ENCODE peak calls at places on chromosomes 16 and 17, in six cellular contexts. G, V, A, N, Y and W are unnamed samples.

GRCh38 chr16:80058236-80058635 is 457.7 kb upstream of the MAF start:
- DNase-seq in G (peak; percentile 42), V (no peak), A (no peak), N (no peak), Y (no peak), W (peak; percentile 45)

GRCh38 chr17:50103941-50104340 is 8.8 kb downstream of the PDK2 start:
- DNase-seq in G (no peak), V (no peak), A (no peak), N (no peak), Y (no peak), W (no peak)

GRCh38 chr16:20441221-20441620 is 10.1 kb upstream of the ACSM2A start:
- DNase-seq in G (no peak), V (no peak), A (no peak), N (no peak), Y (no peak), W (no peak)

GRCh38 chr17:1714980-1715802 is 5.0 kb upstream of the TLCD2 start:
- DNase-seq in G (peak; percentile 87), V (peak; percentile 96), A (no peak), N (peak; percentile 83), Y (no peak), W (peak; percentile 92)

GRCh38 chr16:27264151-27264550 is 4.4 kb downstream of the NSMCE1 start:
- DNase-seq in G (no peak), V (peak; percentile 83), A (no peak), N (peak; percentile 50), Y (no peak), W (no peak)

GRCh38 chr16:72050769-72051464 is 3.4 kb upstream of the HP start:
- DNase-seq in G (no peak), V (peak; percentile 57), A (no peak), N (no peak), Y (no peak), W (no peak)

GRCh38 chr17:52606098-52606497 is 447.6 kb upstream of the CA10 start:
- DNase-seq in G (no peak), V (peak; percentile 0), A (no peak), N (peak; percentile 60), Y (no peak), W (no peak)

GRCh38 chr16:13492046-13492445 is 427.9 kb upstream of the ERCC4 start:
- DNase-seq in G (no peak), V (no peak), A (no peak), N (no peak), Y (no peak), W (no peak)

GRCh38 chr17:19928299-19928698 is 49.3 kb downstream of the AKAP10 start:
- DNase-seq in G (no peak), V (peak; percentile 15), A (peak; percentile 51), N (no peak), Y (no peak), W (no peak)

GRCh38 chr17:47072881-47073280 is 93.8 kb upstream of the RPRML start:
- DNase-seq in G (no peak), V (no peak), A (no peak), N (no peak), Y (no peak), W (no peak)

GRCh38 chr17:32927724-32928526 is at the start of gene TMEM98:
- DNase-seq in G (peak; percentile 43), V (peak; percentile 73), A (peak; percentile 16), N (no peak), Y (no peak), W (peak; percentile 6)

GRCh38 chr16:55277536-55277935 is 46.5 kb upstream of the IRX6 start:
- DNase-seq in G (no peak), V (no peak), A (no peak), N (no peak), Y (no peak), W (no peak)

GRCh38 chr17:10790491-10791401 is 13.2 kb downstream of the TMEM238L start:
- DNase-seq in G (peak; percentile 40), V (peak; percentile 3), A (no peak), N (no peak), Y (no peak), W (no peak)

GRCh38 chr16:55543470-55543869 is 23.0 kb upstream of the CAPNS2 start:
- DNase-seq in G (no peak), V (peak; percentile 66), A (no peak), N (peak; percentile 47), Y (no peak), W (no peak)

GRCh38 chr16:22098538-22099255 is 6.4 kb downstream of the VWA3A start:
- DNase-seq in G (no peak), V (peak; percentile 69), A (peak; percentile 66), N (peak; percentile 55), Y (peak; percentile 55), W (peak; percentile 12)

GRCh38 chr17:31510273-31511175 is 119.0 kb downstream of the RAB11FIP4 start:
- DNase-seq in G (peak; percentile 47), V (peak; percentile 68), A (no peak), N (no peak), Y (no peak), W (peak; percentile 76)

GRCh38 chr16:71287903-71288302 is 1.3 kb downstream of the CMTR2 start:
- DNase-seq in G (no peak), V (peak; percentile 14), A (no peak), N (no peak), Y (no peak), W (no peak)

GRCh38 chr17:20896153-20896649 is 146.6 kb downstream of the USP22 start:
- DNase-seq in G (peak; percentile 77), V (peak; percentile 7), A (no peak), N (peak; percentile 35), Y (peak; percentile 27), W (peak; percentile 6)

GRCh38 chr17:57954421-57955182 is 610 bp downstream of the CUEDC1 start:
- DNase-seq in G (peak; percentile 60), V (peak; percentile 84), A (no peak), N (peak; percentile 34), Y (no peak), W (peak; percentile 93)

GRCh38 chr17:56149266-56150036 is 3.8 kb upstream of the ANKFN1 start:
- DNase-seq in G (no peak), V (peak; percentile 58), A (no peak), N (no peak), Y (no peak), W (no peak)

GRCh38 chr17:75785770-75786538 is 1.3 kb downstream of the UNK start:
- DNase-seq in G (no peak), V (peak; percentile 79), A (no peak), N (peak; percentile 32), Y (no peak), W (no peak)

GRCh38 chr17:40309031-40309937 is at the start of gene RARA:
- DNase-seq in G (peak; percentile 93), V (peak; percentile 64), A (no peak), N (no peak), Y (no peak), W (no peak)

GRCh38 chr17:78184311-78184710 is 2.5 kb downstream of the TK1 start:
- DNase-seq in G (peak; percentile 47), V (no peak), A (no peak), N (no peak), Y (no peak), W (no peak)

GRCh38 chr16:9236319-9236718 is 144.9 kb downstream of the HAPSTR1 start:
- DNase-seq in G (no peak), V (no peak), A (no peak), N (no peak), Y (no peak), W (no peak)

GRCh38 chr16:35452471-35452870 is 1993.1 kb downstream of the TP53TG3F start:
- DNase-seq in G (no peak), V (no peak), A (no peak), N (no peak), Y (no peak), W (no peak)
- H3K9me3 ChIP-seq in G (no peaks in the 10 kb centered on the region), V (no peaks in the 10 kb centered on the region), A (no peaks in the 10 kb centered on the region), N (peaks cover 14% of the 10 kb centered on the region), Y (peaks cover 51% of the 10 kb centered on the region), W (peaks cover 5% of the 10 kb centered on the region)

DNA sequence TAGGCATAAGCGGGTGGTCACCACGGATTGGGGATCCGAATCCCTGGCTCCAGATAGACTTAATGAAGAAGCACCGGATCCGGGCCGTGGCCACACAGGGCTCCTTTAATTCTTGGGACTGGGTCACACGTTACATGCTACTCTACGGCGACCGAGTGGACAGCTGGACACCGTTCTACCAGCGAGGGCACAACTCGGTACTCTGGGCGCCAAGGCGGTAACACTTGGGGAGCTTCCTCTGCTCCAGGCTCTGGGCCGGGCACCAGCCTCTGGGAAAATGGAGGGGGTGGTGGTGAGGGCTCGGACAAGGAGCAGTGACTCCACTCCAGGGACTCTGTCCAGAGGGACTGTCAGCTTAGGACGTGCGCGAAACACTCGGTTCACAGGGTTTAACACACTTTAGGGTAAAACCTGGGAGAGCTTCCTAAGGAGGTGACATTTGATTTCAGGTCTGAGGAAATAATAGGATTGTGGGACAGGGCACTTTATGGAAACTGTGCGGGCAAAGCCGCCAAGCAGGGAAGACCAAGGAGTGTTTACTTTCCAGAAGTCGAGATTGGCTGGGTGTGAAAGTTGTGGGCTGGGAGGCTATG is 1.8 kb downstream of the CNTNAP1 start:
- DNase-seq in G (no peak), V (no peak), A (no peak), N (no peak), Y (no peak), W (no peak)
- H3K4me3 ChIP-seq in G (no peak overlapping the region), V (no peak overlapping the region), A (no peak overlapping the region), N (peak overlapping the region; percentile 0), Y (no peak overlapping the region), W (peak overlapping the region; percentile 63)

GRCh38 chr16:35572186-35572585 is 2112.8 kb downstream of the TP53TG3F start:
- DNase-seq in G (no peak), V (no peak), A (no peak), N (no peak), Y (no peak), W (no peak)

GRCh38 chr16:35574011-35574410 is 2114.6 kb downstream of the TP53TG3F start:
- DNase-seq in G (no peak), V (no peak), A (no peak), N (no peak), Y (no peak), W (no peak)

GRCh38 chr16:35574454-35575431 is 2115.3 kb downstream of the TP53TG3F start:
- DNase-seq in G (peak; percentile 33), V (no peak), A (no peak), N (no peak), Y (no peak), W (no peak)

GRCh38 chr16:35575432-35575821 is 2116.0 kb downstream of the TP53TG3F start:
- DNase-seq in G (no peak), V (no peak), A (no peak), N (no peak), Y (no peak), W (no peak)

GRCh38 chr16:35573407-35573806 is 2114.0 kb downstream of the TP53TG3F start:
- DNase-seq in G (no peak), V (no peak), A (no peak), N (no peak), Y (no peak), W (no peak)
- H3K9me3 ChIP-seq in G (no peaks in the 10 kb centered on the region), V (no peaks in the 10 kb centered on the region), A (no peaks in the 10 kb centered on the region), N (peaks cover 6% of the 10 kb centered on the region), Y (peaks cover 47% of the 10 kb centered on the region), W (peaks cover 3% of the 10 kb centered on the region)

DNA sequence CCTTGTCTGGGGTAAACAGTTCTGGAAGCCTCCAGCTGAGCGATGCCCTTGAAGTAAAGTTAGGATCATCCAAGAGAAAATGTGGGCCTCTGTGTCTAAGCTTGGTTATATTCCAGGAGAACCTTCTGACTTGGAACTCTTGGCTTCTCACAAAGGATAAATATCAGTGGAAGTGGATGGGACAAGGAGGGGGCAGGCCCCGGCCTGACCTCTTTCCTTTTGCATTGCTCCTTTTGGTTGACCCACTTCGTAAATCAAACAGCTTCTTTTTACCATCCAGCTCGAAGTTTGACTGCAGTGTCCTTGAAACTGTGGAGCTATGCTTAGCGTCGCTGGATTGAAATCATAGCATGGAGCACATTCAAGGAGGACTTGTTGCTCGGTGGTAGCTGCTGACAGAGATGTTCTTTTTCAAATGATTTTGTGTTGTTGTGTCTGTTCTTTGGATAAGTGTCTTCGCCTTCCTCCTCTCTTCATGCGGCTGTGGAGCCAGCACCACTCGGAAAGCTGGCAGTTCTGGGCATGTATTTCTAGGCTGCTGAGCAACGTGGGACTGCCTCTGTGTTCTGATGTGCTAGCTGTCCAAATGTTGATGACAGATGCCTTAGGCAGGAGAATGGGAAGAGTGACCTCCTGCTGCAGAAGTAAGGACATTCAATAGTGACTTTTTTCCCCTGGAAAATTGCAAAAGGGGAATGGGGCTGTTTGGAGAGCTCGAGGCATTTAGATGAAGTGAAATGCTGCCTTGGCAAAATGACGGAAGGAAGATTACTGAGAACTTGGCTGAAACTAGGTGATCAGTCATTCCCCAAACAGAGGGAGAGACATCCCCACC is 4.5 kb downstream of the MINK1 start:
- DNase-seq in G (peak; percentile 61), V (no peak), A (no peak), N (no peak), Y (no peak), W (peak; percentile 42)
- H3K4me3 ChIP-seq in G (no peak overlapping the region), V (no peak overlapping the region), A (no peak overlapping the region), N (no peak overlapping the region), Y (no peak overlapping the region), W (no peak overlapping the region)